ENCODE peak calls at places on chromosomes 7 and 10, in four cellular contexts. E is anterior cingulate cortex, X is NCI-H82, I is nucleus accumbens. R is an unnamed sample.

GRCh38 chr10:28179490-28180099 is 123.3 kb downstream of the MPP7 start:
- DNase-seq in E (no peak), X (peak), I (no peak), R (peak)

GRCh38 chr10:78545756-78546155 is 512.1 kb downstream of the RPS24 start:
- DNase-seq in E (no peak), X (no peak), I (no peak), R (no peak)

GRCh38 chr7:36781011-36781738 is 56.9 kb upstream of the AOAH start:
- DNase-seq in E (no peak), X (no peak), I (no peak), R (no peak)

GRCh38 chr7:6271091-6271658 is 1.2 kb downstream of the CYTH3 start:
- DNase-seq in E (peak), X (peak), I (peak), R (peak)

GRCh38 chr7:38222481-38223096 is 44.5 kb downstream of the STARD3NL start:
- DNase-seq in E (no peak), X (peak), I (no peak), R (peak)

GRCh38 chr10:113581092-113581491 is 28.2 kb downstream of the HABP2 start:
- DNase-seq in E (no peak), X (no peak), I (no peak), R (no peak)

GRCh38 chr7:72336382-72336886 is 75.7 kb downstream of the CALN1 start:
- DNase-seq in E (no peak), X (peak), I (no peak), R (no peak)

GRCh38 chr7:133984023-133984422 is 143.1 kb upstream of the LRGUK start:
- DNase-seq in E (no peak), X (no peak), I (no peak), R (no peak)

GRCh38 chr10:43206391-43207235 is 60.3 kb downstream of the RASGEF1A start:
- DNase-seq in E (no peak), X (no peak), I (no peak), R (no peak)

GRCh38 chr10:118447478-118447877 is 105.4 kb upstream of the FAM204A start:
- DNase-seq in E (peak), X (no peak), I (peak), R (no peak)

GRCh38 chr10:81081887-81082620 is 544.4 kb downstream of the SH2D4B start:
- DNase-seq in E (no peak), X (peak), I (no peak), R (no peak)

GRCh38 chr10:110747609-110748464 is 103.7 kb downstream of the RBM20 start:
- DNase-seq in E (no peak), X (no peak), I (no peak), R (no peak)

GRCh38 chr10:49362596-49363260 is 33.2 kb downstream of the DRGX start:
- DNase-seq in E (no peak), X (no peak), I (no peak), R (no peak)

GRCh38 chr7:130207033-130207432 is 627 bp upstream of the SSMEM1 start:
- DNase-seq in E (no peak), X (peak), I (no peak), R (no peak)

GRCh38 chr7:47552631-47553030 is 29.3 kb downstream of the TNS3 start:
- DNase-seq in E (no peak), X (no peak), I (no peak), R (no peak)

GRCh38 chr7:2015251-2015871 is 217.4 kb downstream of the MAD1L1 start:
- DNase-seq in E (no peak), X (no peak), I (no peak), R (no peak)

GRCh38 chr10:70477661-70478162 is 855 bp upstream of the PALD1 start:
- DNase-seq in E (no peak), X (no peak), I (peak), R (no peak)

GRCh38 chr10:129896231-129897150 is 67.6 kb downstream of the EBF3 start:
- DNase-seq in E (no peak), X (no peak), I (no peak), R (no peak)

GRCh38 chr10:26946103-26946907 is 85.5 kb upstream of the ABI1 start:
- DNase-seq in E (no peak), X (no peak), I (peak), R (no peak)

GRCh38 chr10:14125564-14125963 is 205.2 kb downstream of the FRMD4A start:
- DNase-seq in E (no peak), X (no peak), I (no peak), R (no peak)

GRCh38 chr10:132293416-132294195 is 14.1 kb downstream of the STK32C start:
- DNase-seq in E (peak), X (no peak), I (peak), R (no peak)

GRCh38 chr7:45645141-45645969 is 71.2 kb downstream of the ADCY1 start:
- DNase-seq in E (no peak), X (no peak), I (no peak), R (no peak)

GRCh38 chr10:6300106-6300783 is 97.5 kb downstream of the PFKFB3 start:
- DNase-seq in E (no peak), X (no peak), I (peak), R (no peak)

GRCh38 chr7:140810830-140811556 is 113.7 kb downstream of the BRAF start:
- DNase-seq in E (peak), X (peak), I (peak), R (peak)

GRCh38 chr7:2109936-2110585 is 122.7 kb downstream of the MAD1L1 start:
- DNase-seq in E (no peak), X (peak), I (peak), R (no peak)

GRCh38 chr7:1464694-1465093 is 5.4 kb upstream of the MICALL2 start:
- DNase-seq in E (no peak), X (no peak), I (no peak), R (no peak)

GRCh38 chr10:95260909-95261552 is 29.8 kb downstream of the PDLIM1 start:
- DNase-seq in E (no peak), X (no peak), I (no peak), R (no peak)

GRCh38 chr7:91396-92158 is 100.8 kb upstream of the FAM20C start:
- DNase-seq in E (no peak), X (no peak), I (no peak), R (no peak)

GRCh38 chr10:35961501-35961900 is 319.4 kb upstream of the FZD8 start:
- DNase-seq in E (no peak), X (no peak), I (no peak), R (no peak)

GRCh38 chr10:13001041-13001886 is at the start of gene CCDC3:
- DNase-seq in E (no peak), X (peak), I (no peak), R (peak)

GRCh38 chr10:105585753-105586152 is 944.7 kb downstream of the SORCS3 start:
- DNase-seq in E (no peak), X (no peak), I (no peak), R (no peak)

GRCh38 chr10:11525503-11525902 is 85.9 kb downstream of the USP6NL start:
- DNase-seq in E (no peak), X (no peak), I (no peak), R (no peak)

GRCh38 chr7:114740095-114740494 is 181.8 kb upstream of the MDFIC start:
- DNase-seq in E (no peak), X (no peak), I (no peak), R (no peak)

GRCh38 chr7:78159537-78159936 is 361.0 kb downstream of the PHTF2 start:
- DNase-seq in E (no peak), X (no peak), I (no peak), R (no peak)

GRCh38 chr10:128064615-128065580 is 61.3 kb downstream of the MKI67 start:
- DNase-seq in E (no peak), X (peak), I (peak), R (peak)

GRCh38 chr7:31043035-31043434 is 9.1 kb upstream of the ADCYAP1R1 start:
- DNase-seq in E (peak), X (peak), I (peak), R (no peak)

GRCh38 chr10:116596062-116596461 is 5.3 kb downstream of the PNLIPRP1 start:
- DNase-seq in E (no peak), X (no peak), I (no peak), R (no peak)

R was measured in frontal cortex.